ENCODE peak calls at places on chromosomes 16 and 17, in ten cellular contexts. F, P, Y, L, M, K, U, D, E and B are unnamed samples.

GRCh38 chr16:77876776-77877175 is 88.4 kb downstream of the VAT1L start:
- DNase-seq in M (no peak), U (no peak), E (no peak), K (no peak), F (no peak), D (no peak), L (no peak), Y (no peak), P (no peak), B (no peak)

GRCh38 chr17:72812823-72813222 is 279.7 kb downstream of the SLC39A11 start:
- DNase-seq in U (peak), E (no peak), M (no peak), K (peak), F (no peak), P (peak), D (no peak), Y (no peak), L (no peak), B (no peak)

GRCh38 chr16:66741131-66741900 is 10.1 kb downstream of the DYNC1LI2 start:
- DNase-seq in P (peak), M (peak), F (peak), K (peak), D (peak), L (peak), E (no peak), Y (no peak), U (peak), B (peak)

GRCh38 chr17:75754378-75755204 is 10.4 kb downstream of the GALK1 start:
- DNase-seq in K (peak), M (no peak), F (no peak), L (no peak), U (no peak), D (no peak), P (no peak), Y (no peak), E (no peak), B (no peak)

GRCh38 chr17:35192708-35193107 is 1.5 kb downstream of the SLC35G3 start:
- DNase-seq in Y (no peak), L (no peak), K (no peak), P (no peak), D (no peak), F (no peak), E (no peak), M (no peak), U (no peak), B (no peak)

GRCh38 chr17:5226940-5227878 is 7.5 kb downstream of the SCIMP start:
- DNase-seq in M (no peak), U (no peak), D (no peak), Y (no peak), P (no peak), E (no peak), F (no peak), K (no peak), L (no peak), B (no peak)

GRCh38 chr17:80892900-80893603 is 98.6 kb upstream of the CHMP6 start:
- DNase-seq in U (peak), Y (no peak), F (no peak), P (peak), E (no peak), L (peak), K (peak), M (no peak), D (no peak), B (no peak)

GRCh38 chr16:56888806-56889205 is 23.8 kb downstream of the SLC12A3 start:
- DNase-seq in E (no peak), F (no peak), M (no peak), L (no peak), D (no peak), P (no peak), U (no peak), Y (no peak), K (no peak), B (no peak)

GRCh38 chr16:30668393-30668792 is 10.2 kb downstream of the FBRS start:
- DNase-seq in M (no peak), Y (no peak), F (no peak), K (no peak), L (no peak), E (no peak), D (no peak), P (no peak), U (no peak), B (no peak)

GRCh38 chr16:50384500-50385122 is 15.8 kb upstream of the BRD7 start:
- DNase-seq in F (no peak), M (no peak), U (no peak), K (no peak), L (no peak), D (no peak), Y (no peak), P (no peak), E (no peak), B (no peak)

GRCh38 chr16:55506083-55506482 is 2.8 kb upstream of the LPCAT2 start:
- DNase-seq in U (no peak), E (no peak), L (no peak), M (no peak), K (no peak), D (no peak), Y (no peak), F (no peak), P (no peak), B (no peak)

GRCh38 chr17:67467500-67468481 is 90.7 kb downstream of the PITPNC1 start:
- DNase-seq in Y (no peak), K (no peak), F (no peak), L (no peak), U (no peak), M (no peak), P (no peak), D (no peak), E (no peak), B (no peak)

GRCh38 chr16:79609861-79610260 is 9.3 kb upstream of the MAF start:
- DNase-seq in M (no peak), D (no peak), Y (no peak), E (no peak), U (no peak), F (no peak), K (no peak), P (no peak), L (no peak), B (no peak)

GRCh38 chr17:57343717-57344116 is 87.4 kb downstream of the MSI2 start:
- DNase-seq in D (no peak), M (no peak), E (no peak), U (no peak), K (no peak), L (no peak), F (no peak), P (no peak), Y (no peak), B (no peak)

GRCh38 chr16:67718668-67719047 is 458 bp downstream of the GFOD2 start:
- DNase-seq in P (no peak), D (no peak), L (no peak), M (no peak), Y (no peak), E (no peak), U (no peak), F (no peak), K (no peak), B (no peak)

GRCh38 chr16:2152695-2153506 is 2.7 kb upstream of the TRAF7 start:
- DNase-seq in M (no peak), F (no peak), Y (peak), E (peak), U (peak), P (no peak), K (peak), L (no peak), D (peak), B (no peak)

GRCh38 chr16:86512860-86513470 is 2.6 kb downstream of the FOXF1 start:
- DNase-seq in D (no peak), F (no peak), L (no peak), K (no peak), E (no peak), P (no peak), Y (no peak), U (no peak), M (no peak), B (no peak)

GRCh38 chr17:142102-142661 is 4.8 kb downstream of the SCGB1C2 start:
- DNase-seq in K (peak), Y (no peak), F (peak), P (no peak), E (no peak), M (peak), U (peak), D (peak), L (peak), B (no peak)

GRCh38 chr17:1709971-1710806 is at the start of gene TLCD2:
- DNase-seq in K (peak), U (peak), Y (peak), L (peak), M (no peak), D (peak), F (no peak), E (peak), P (no peak), B (no peak)

GRCh38 chr16:80592273-80592672 is 51.5 kb downstream of the DYNLRB2 start:
- DNase-seq in P (no peak), K (no peak), L (no peak), F (no peak), Y (no peak), D (no peak), U (no peak), E (no peak), M (no peak), B (no peak)

GRCh38 chr17:40490289-40490853 is 11.1 kb downstream of the TNS4 start:
- DNase-seq in E (peak), Y (peak), P (peak), D (no peak), F (peak), U (peak), M (no peak), L (no peak), K (peak), B (no peak)

GRCh38 chr16:1614226-1615102 is 2.3 kb downstream of the CRAMP1 start:
- DNase-seq in U (peak), K (no peak), M (no peak), P (no peak), D (peak), E (peak), L (peak), F (no peak), Y (peak), B (no peak)

GRCh38 chr17:71780596-71780995 is 340.2 kb upstream of the SOX9 start:
- DNase-seq in D (no peak), P (no peak), U (no peak), F (no peak), E (no peak), K (no peak), L (no peak), M (no peak), Y (no peak), B (no peak)

DNA sequence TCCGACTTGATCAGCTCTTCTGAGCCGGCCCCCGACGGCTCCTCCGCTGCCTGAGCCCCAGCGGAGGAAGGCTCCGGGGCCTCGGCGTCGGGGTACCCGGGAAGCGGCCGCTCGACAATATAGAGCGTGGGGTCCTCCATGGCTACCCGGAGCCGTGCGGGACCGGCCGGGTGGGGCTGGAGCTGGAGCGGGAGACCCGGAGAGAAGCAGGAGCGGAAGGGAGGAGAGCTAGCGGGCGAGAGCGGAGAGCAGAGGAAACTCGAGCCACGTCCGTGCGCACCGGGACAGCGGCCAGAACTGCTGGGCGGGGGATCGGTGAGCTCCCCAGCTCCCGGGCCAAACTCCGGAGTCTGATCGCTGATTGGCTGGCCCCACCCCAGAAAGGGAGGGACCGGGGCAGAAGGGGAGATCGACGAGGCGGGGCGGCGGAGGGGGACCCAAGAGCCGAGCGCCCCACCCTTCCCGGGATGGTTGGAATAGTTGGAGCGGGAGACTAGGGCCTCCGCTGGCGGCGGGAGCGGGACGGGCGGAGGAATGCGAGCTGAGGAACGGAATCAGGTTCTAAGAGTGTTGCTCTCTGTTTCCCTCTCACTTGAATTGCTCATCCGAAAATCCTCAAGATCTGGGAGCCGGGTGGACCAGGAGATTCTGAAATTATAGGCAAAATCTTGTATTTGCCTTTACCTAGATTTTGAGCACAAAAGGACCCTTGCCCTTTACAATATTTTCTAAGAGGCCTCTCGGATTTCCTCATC is at the start of gene CAVIN1:
- DNase-seq in F (peak), K (peak), D (peak), Y (peak), M (peak), L (peak), P (peak), U (no peak), E (peak), B (peak)
- H3K4me3 ChIP-seq in F (peak), K (peak), D (peak), Y (peak), M (peak), L (peak), P (peak), U (no peak), E (peak), B (peak)

DNA sequence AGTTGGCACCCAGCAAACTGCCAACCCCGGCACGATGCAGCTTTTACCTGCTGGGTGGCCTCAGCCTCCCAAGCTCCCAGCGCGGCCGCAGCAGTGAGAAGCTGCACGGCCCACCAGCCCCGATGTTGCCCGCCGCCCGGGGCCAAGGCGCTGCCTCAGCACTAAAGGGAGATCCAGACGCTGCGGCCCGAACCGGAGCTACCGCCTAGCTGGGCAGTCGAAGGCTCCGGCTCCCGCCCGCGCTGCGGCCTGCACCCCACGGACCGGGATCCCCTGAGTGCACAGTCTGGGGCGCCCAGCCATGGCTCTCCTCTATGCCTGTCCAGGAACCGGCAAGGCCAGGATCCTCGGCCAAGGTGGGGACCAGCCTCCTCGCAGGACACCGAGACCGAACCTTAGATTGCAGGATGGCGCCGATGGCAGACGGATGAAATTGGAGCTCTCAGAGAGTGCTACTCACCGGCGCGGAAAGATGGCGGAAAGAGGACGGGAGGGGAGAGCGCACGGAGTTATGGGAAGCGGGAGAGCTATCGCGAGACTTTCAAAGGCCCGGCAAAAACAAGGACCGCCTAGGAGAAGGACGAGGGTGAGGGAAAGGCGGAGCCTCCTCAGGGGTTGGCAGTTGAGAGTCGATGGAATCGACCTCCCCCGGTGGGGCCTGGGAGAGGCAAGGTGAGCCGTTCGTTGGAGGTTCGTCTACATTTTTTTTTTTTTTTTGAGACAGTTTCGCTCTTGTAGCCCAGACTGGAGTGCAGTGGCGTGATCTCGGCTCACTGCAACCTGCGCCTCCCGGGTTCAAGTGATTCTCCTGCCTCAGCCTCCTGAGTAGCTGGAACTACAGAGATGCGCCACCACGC is at the start of gene RPS15A:
- DNase-seq in Y (peak), D (peak), K (peak), L (peak), E (peak), U (peak), P (peak), F (peak), M (peak), B (peak)
- TF ChIP-seq CTCF in Y (no peak), D (no peak), K (no peak), L (no peak), E (no peak), U (no peak), P (no peak), F (no peak), M (no peak), B (no peak)

GRCh38 chr16:11361751-11362742 is 16.8 kb downstream of the RMI2 start:
- DNase-seq in M (no peak), Y (no peak), D (no peak), L (no peak), E (no peak), U (peak), P (no peak), F (no peak), K (peak), B (no peak)
- H3K4me3 ChIP-seq in M (no peak), Y (no peak), D (no peak), L (no peak), E (no peak), U (no peak), P (no peak), F (no peak), K (no peak), B (no peak)

GRCh38 chr16:85402910-85403692 is 210.0 kb upstream of the GSE1 start:
- DNase-seq in M (no peak), F (no peak), P (no peak), L (no peak), E (no peak), D (no peak), Y (no peak), U (no peak), K (peak), B (no peak)
- TF ChIP-seq CTCF in M (no peak), F (no peak), P (no peak), L (no peak), E (no peak), D (no peak), Y (no peak), U (no peak), K (no peak), B (no peak)

DNA sequence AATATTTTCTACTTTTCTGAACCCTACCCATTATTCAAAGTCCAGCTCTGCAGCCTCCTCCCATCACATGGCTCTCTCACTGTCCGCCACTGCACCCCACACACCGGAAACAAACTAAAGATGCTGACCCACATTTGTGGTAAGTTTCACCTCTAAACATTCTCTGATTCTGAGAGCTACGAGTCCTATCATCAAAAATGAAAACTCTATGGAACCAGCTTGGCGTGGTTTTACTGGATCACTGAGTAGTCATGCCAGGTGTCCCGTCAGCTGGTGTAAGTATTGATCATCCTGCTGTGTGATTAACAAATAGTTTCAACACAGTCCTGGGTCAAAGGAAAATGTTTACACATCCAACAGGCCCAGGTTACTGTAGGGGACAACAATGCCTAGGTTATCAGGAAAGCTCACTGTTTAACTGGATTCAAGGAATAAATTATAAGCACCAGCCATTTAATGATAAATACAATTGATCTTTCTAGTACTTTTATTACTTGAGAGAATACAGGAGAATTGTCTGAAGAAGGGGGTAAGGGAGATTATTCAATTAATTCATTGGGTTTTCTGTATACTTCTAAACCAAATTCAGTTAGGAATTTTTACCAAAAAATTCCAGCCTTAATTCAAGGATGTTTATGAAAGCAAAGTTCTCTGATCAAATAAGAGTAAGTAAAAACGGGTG is 33.9 kb downstream of the CYTH1 start:
- DNase-seq in L (no peak), Y (no peak), M (no peak), E (no peak), K (peak), F (no peak), P (no peak), U (no peak), D (no peak), B (no peak)
- H3K4me3 ChIP-seq in L (no peak), Y (no peak), M (no peak), E (no peak), K (no peak), F (no peak), P (no peak), U (no peak), D (no peak), B (no peak)

GRCh38 chr17:79839363-79840203 is at the start of gene CBX4:
- DNase-seq in K (peak), Y (peak), F (peak), L (peak), M (no peak), D (peak), P (peak), U (peak), E (peak), B (peak)
- TF ChIP-seq CTCF in K (no peak), Y (peak), F (peak), L (peak), M (peak), D (peak), P (peak), U (peak), E (peak), B (peak)

GRCh38 chr17:50533720-50534148 is 1.2 kb downstream of the EPN3 start:
- DNase-seq in E (no peak), L (no peak), D (peak), M (no peak), K (peak), U (peak), P (no peak), Y (peak), F (no peak), B (no peak)
- H3K4me3 ChIP-seq in E (peak), L (peak), D (peak), M (peak), K (no peak), U (peak), P (no peak), Y (no peak), F (peak), B (no peak)